ENCODE peak calls at places on chromosomes 1 and 21, in ten cellular contexts. One of them, this sample, is unnamed. For H3K4me1, the result is how much of the 10 kb centered on the place peaks cover.

GRCh38 chr1:66692681-66693080 is 59.6 kb upstream of the DYNLT5 start:
- DNase-seq in endothelial cell of umbilical vein: no peak
- DNase-seq in esophagus muscularis mucosa: no peak
- DNase-seq in GM23338: no peak
- DNase-seq in breast epithelium: no peak
- DNase-seq in prostate gland: no peak
- DNase-seq in HCT116: no peak
- DNase-seq in H1: no peak
- DNase-seq in spleen: no peak
- DNase-seq in K562: no peak
- DNase-seq in this sample: no peak

GRCh38 chr1:153680120-153680403 is 1.6 kb downstream of the NPR1 start:
- DNase-seq in endothelial cell of umbilical vein: no peak
- DNase-seq in esophagus muscularis mucosa: no peak
- DNase-seq in GM23338: peak
- DNase-seq in breast epithelium: no peak
- DNase-seq in prostate gland: no peak
- DNase-seq in HCT116: no peak
- DNase-seq in H1: no peak
- DNase-seq in spleen: peak
- DNase-seq in K562: no peak
- DNase-seq in this sample: no peak

GRCh38 chr1:16172964-16173446 is 17.1 kb upstream of the EPHA2 start:
- DNase-seq in endothelial cell of umbilical vein: no peak
- DNase-seq in esophagus muscularis mucosa: no peak
- DNase-seq in GM23338: no peak
- DNase-seq in breast epithelium: no peak
- DNase-seq in prostate gland: no peak
- DNase-seq in HCT116: peak
- DNase-seq in H1: no peak
- DNase-seq in spleen: no peak
- DNase-seq in K562: peak
- DNase-seq in this sample: peak

GRCh38 chr21:17462276-17462981 is 50.4 kb upstream of the CXADR start:
- DNase-seq in endothelial cell of umbilical vein: peak
- DNase-seq in esophagus muscularis mucosa: no peak
- DNase-seq in GM23338: no peak
- DNase-seq in breast epithelium: no peak
- DNase-seq in prostate gland: peak
- DNase-seq in HCT116: no peak
- DNase-seq in H1: no peak
- DNase-seq in spleen: no peak
- DNase-seq in K562: no peak
- DNase-seq in this sample: peak

GRCh38 chr1:1426961-1427934 is 6.2 kb upstream of the ANKRD65 start:
- DNase-seq in endothelial cell of umbilical vein: no peak
- DNase-seq in esophagus muscularis mucosa: no peak
- DNase-seq in GM23338: peak
- DNase-seq in breast epithelium: no peak
- DNase-seq in prostate gland: no peak
- DNase-seq in HCT116: no peak
- DNase-seq in H1: no peak
- DNase-seq in spleen: peak
- DNase-seq in K562: peak
- DNase-seq in this sample: no peak

GRCh38 chr1:231165371-231165770 is 3.5 kb downstream of the TRIM67 start:
- DNase-seq in endothelial cell of umbilical vein: no peak
- DNase-seq in esophagus muscularis mucosa: no peak
- DNase-seq in GM23338: no peak
- DNase-seq in breast epithelium: no peak
- DNase-seq in prostate gland: no peak
- DNase-seq in HCT116: no peak
- DNase-seq in H1: no peak
- DNase-seq in spleen: no peak
- DNase-seq in K562: no peak
- DNase-seq in this sample: no peak

GRCh38 chr21:17513214-17514123 is 626 bp downstream of the CXADR start:
- DNase-seq in endothelial cell of umbilical vein: peak
- DNase-seq in esophagus muscularis mucosa: no peak
- DNase-seq in GM23338: peak
- DNase-seq in breast epithelium: no peak
- DNase-seq in prostate gland: peak
- DNase-seq in HCT116: no peak
- DNase-seq in H1: peak
- DNase-seq in spleen: peak
- DNase-seq in K562: no peak
- DNase-seq in this sample: peak

GRCh38 chr1:196071452-196071851 is 536.8 kb downstream of the KCNT2 start:
- DNase-seq in endothelial cell of umbilical vein: no peak
- DNase-seq in esophagus muscularis mucosa: no peak
- DNase-seq in GM23338: no peak
- DNase-seq in breast epithelium: no peak
- DNase-seq in prostate gland: no peak
- DNase-seq in HCT116: no peak
- DNase-seq in H1: no peak
- DNase-seq in spleen: no peak
- DNase-seq in K562: no peak
- DNase-seq in this sample: no peak

GRCh38 chr1:62391369-62391971 is 45.4 kb upstream of the USP1 start:
- DNase-seq in endothelial cell of umbilical vein: peak
- DNase-seq in esophagus muscularis mucosa: no peak
- DNase-seq in GM23338: peak
- DNase-seq in breast epithelium: no peak
- DNase-seq in prostate gland: no peak
- DNase-seq in HCT116: peak
- DNase-seq in H1: peak
- DNase-seq in spleen: no peak
- DNase-seq in K562: peak
- DNase-seq in this sample: peak

GRCh38 chr1:221435510-221435909 is 306.4 kb downstream of the DUSP10 start:
- DNase-seq in endothelial cell of umbilical vein: peak
- DNase-seq in esophagus muscularis mucosa: no peak
- DNase-seq in GM23338: peak
- DNase-seq in breast epithelium: no peak
- DNase-seq in prostate gland: no peak
- DNase-seq in HCT116: peak
- DNase-seq in H1: no peak
- DNase-seq in spleen: no peak
- DNase-seq in K562: peak
- DNase-seq in this sample: no peak

GRCh38 chr1:10200620-10201019 is 9.8 kb upstream of the KIF1B start:
- DNase-seq in endothelial cell of umbilical vein: no peak
- DNase-seq in esophagus muscularis mucosa: no peak
- DNase-seq in GM23338: no peak
- DNase-seq in breast epithelium: no peak
- DNase-seq in prostate gland: no peak
- DNase-seq in HCT116: no peak
- DNase-seq in H1: no peak
- DNase-seq in spleen: no peak
- DNase-seq in K562: no peak
- DNase-seq in this sample: no peak

GRCh38 chr1:185155600-185156320 is 993 bp downstream of the TRMT1L start:
- DNase-seq in endothelial cell of umbilical vein: no peak
- DNase-seq in esophagus muscularis mucosa: no peak
- DNase-seq in GM23338: no peak
- DNase-seq in breast epithelium: no peak
- DNase-seq in prostate gland: no peak
- DNase-seq in HCT116: no peak
- DNase-seq in H1: no peak
- DNase-seq in spleen: no peak
- DNase-seq in K562: no peak
- DNase-seq in this sample: no peak

GRCh38 chr1:159009704-159010361 is at the start of gene IFI16:
- DNase-seq in endothelial cell of umbilical vein: peak
- DNase-seq in esophagus muscularis mucosa: no peak
- DNase-seq in GM23338: no peak
- DNase-seq in breast epithelium: peak
- DNase-seq in prostate gland: peak
- DNase-seq in HCT116: no peak
- DNase-seq in H1: no peak
- DNase-seq in spleen: no peak
- DNase-seq in K562: peak
- DNase-seq in this sample: peak

GRCh38 chr1:174982971-174983689 is 16.6 kb upstream of the CACYBP start:
- DNase-seq in endothelial cell of umbilical vein: peak
- DNase-seq in esophagus muscularis mucosa: no peak
- DNase-seq in GM23338: peak
- DNase-seq in breast epithelium: no peak
- DNase-seq in prostate gland: no peak
- DNase-seq in HCT116: peak
- DNase-seq in H1: no peak
- DNase-seq in spleen: no peak
- DNase-seq in K562: peak
- DNase-seq in this sample: no peak

GRCh38 chr1:220123889-220124288 is 30.0 kb downstream of the IARS2 start:
- DNase-seq in endothelial cell of umbilical vein: no peak
- DNase-seq in esophagus muscularis mucosa: no peak
- DNase-seq in GM23338: peak
- DNase-seq in breast epithelium: no peak
- DNase-seq in prostate gland: no peak
- DNase-seq in HCT116: peak
- DNase-seq in H1: no peak
- DNase-seq in spleen: no peak
- DNase-seq in K562: peak
- DNase-seq in this sample: no peak

GRCh38 chr1:78254517-78254916 is 208.8 kb downstream of the GIPC2 start:
- DNase-seq in endothelial cell of umbilical vein: no peak
- DNase-seq in esophagus muscularis mucosa: no peak
- DNase-seq in GM23338: no peak
- DNase-seq in breast epithelium: no peak
- DNase-seq in prostate gland: no peak
- DNase-seq in HCT116: no peak
- DNase-seq in H1: no peak
- DNase-seq in spleen: no peak
- DNase-seq in K562: no peak
- DNase-seq in this sample: no peak

GRCh38 chr21:41367598-41368360 is 6.0 kb downstream of the MX2 start:
- DNase-seq in endothelial cell of umbilical vein: no peak
- DNase-seq in esophagus muscularis mucosa: no peak
- DNase-seq in GM23338: no peak
- DNase-seq in breast epithelium: no peak
- DNase-seq in prostate gland: no peak
- DNase-seq in HCT116: no peak
- DNase-seq in H1: no peak
- DNase-seq in spleen: peak
- DNase-seq in K562: no peak
- DNase-seq in this sample: no peak
- TF ChIP-seq POLR2AphosphoS5 in endothelial cell of umbilical vein: no peak
- TF ChIP-seq POLR2AphosphoS5 in esophagus muscularis mucosa: no peak
- TF ChIP-seq POLR2AphosphoS5 in GM23338: no peak
- TF ChIP-seq POLR2AphosphoS5 in breast epithelium: no peak
- TF ChIP-seq POLR2AphosphoS5 in prostate gland: no peak
- TF ChIP-seq POLR2AphosphoS5 in HCT116: no peak
- TF ChIP-seq POLR2AphosphoS5 in H1: no peak
- TF ChIP-seq POLR2AphosphoS5 in spleen: peak
- TF ChIP-seq POLR2AphosphoS5 in K562: no peak
- TF ChIP-seq POLR2AphosphoS5 in this sample: no peak

DNA sequence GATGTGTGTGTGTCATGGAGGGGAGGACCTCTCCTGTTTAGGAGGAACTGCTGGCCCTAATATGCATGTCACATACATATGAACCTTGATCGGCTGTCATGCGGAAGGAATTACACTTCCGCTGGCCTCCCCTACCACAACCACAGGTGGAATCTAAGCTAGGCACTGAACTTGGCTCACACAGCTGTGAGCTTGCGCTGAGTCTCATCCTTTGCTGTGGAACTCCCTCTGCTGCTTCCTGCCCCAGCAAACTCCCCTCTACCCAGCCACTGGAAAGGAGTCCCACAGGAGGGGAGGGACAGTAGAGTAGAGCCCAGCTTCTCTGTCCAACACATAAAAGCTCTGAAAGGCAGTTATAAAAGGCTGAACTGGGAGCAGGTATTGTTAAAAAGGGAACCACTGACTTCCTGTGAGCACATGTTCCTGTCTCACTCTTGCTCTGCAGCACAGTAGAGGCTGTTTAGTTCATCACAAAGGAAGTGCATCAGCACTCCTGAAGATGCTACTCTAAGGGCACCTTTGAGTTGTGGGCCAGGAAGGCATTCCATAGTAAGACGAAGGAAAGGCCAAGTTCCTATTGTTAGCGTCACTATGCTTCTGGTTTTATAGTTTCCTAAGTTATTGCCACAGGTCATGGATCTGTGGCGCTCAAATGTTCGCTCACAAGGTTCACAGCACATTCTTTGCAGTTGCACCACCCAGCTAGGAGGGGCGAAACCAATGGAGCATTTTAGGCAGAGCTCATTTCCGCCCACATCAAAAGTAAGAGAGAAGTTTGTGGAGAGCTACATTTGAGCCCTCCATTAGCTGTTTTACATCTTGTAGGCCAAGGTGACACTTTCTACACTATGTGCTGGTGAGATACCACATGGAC is 17.7 kb upstream of the PTPRC start:
- DNase-seq in endothelial cell of umbilical vein: no peak
- DNase-seq in esophagus muscularis mucosa: no peak
- DNase-seq in GM23338: no peak
- DNase-seq in breast epithelium: no peak
- DNase-seq in prostate gland: no peak
- DNase-seq in HCT116: no peak
- DNase-seq in H1: no peak
- DNase-seq in spleen: peak
- DNase-seq in K562: no peak
- DNase-seq in this sample: peak
- H3K4me1 ChIP-seq in endothelial cell of umbilical vein: under half
- H3K4me1 ChIP-seq in esophagus muscularis mucosa: under half
- H3K4me1 ChIP-seq in GM23338: under half
- H3K4me1 ChIP-seq in breast epithelium: under half
- H3K4me1 ChIP-seq in prostate gland: under half
- H3K4me1 ChIP-seq in HCT116: under half
- H3K4me1 ChIP-seq in H1: under half
- H3K4me1 ChIP-seq in spleen: half or more
- H3K4me1 ChIP-seq in K562: under half
- H3K4me1 ChIP-seq in this sample: under half

GRCh38 chr1:198462365-198463025 is 78.0 kb downstream of the ATP6V1G3 start:
- DNase-seq in endothelial cell of umbilical vein: peak
- DNase-seq in esophagus muscularis mucosa: no peak
- DNase-seq in GM23338: no peak
- DNase-seq in breast epithelium: no peak
- DNase-seq in prostate gland: no peak
- DNase-seq in HCT116: no peak
- DNase-seq in H1: no peak
- DNase-seq in spleen: no peak
- DNase-seq in K562: no peak
- DNase-seq in this sample: no peak
- TF ChIP-seq POLR2AphosphoS5 in endothelial cell of umbilical vein: no peak
- TF ChIP-seq POLR2AphosphoS5 in esophagus muscularis mucosa: no peak
- TF ChIP-seq POLR2AphosphoS5 in GM23338: no peak
- TF ChIP-seq POLR2AphosphoS5 in breast epithelium: no peak
- TF ChIP-seq POLR2AphosphoS5 in prostate gland: no peak
- TF ChIP-seq POLR2AphosphoS5 in HCT116: no peak
- TF ChIP-seq POLR2AphosphoS5 in H1: no peak
- TF ChIP-seq POLR2AphosphoS5 in spleen: no peak
- TF ChIP-seq POLR2AphosphoS5 in K562: no peak
- TF ChIP-seq POLR2AphosphoS5 in this sample: no peak

DNA sequence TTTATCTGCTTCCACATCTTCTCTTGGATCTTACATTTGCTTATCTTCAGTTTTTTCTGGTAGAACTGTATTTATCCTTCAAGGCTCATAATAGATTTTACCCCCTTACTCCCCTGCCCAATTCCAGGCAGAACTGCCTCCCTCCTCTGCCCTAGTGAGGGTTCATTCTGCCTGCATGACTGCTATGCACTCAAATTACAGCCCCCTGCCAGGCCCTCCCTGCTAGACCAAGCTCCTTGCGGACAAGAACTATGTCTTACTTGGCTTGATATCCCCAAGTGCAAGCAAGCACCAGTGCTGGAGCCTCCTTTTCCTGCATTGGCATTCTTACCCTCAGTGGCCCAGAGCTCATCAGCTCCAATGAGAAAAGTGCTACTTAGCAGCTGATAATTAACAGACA is 18.1 kb downstream of the MAPKAPK2 start:
- DNase-seq in endothelial cell of umbilical vein: no peak
- DNase-seq in esophagus muscularis mucosa: no peak
- DNase-seq in GM23338: peak
- DNase-seq in breast epithelium: no peak
- DNase-seq in prostate gland: no peak
- DNase-seq in HCT116: no peak
- DNase-seq in H1: no peak
- DNase-seq in spleen: no peak
- DNase-seq in K562: no peak
- DNase-seq in this sample: no peak
- H3K4me1 ChIP-seq in endothelial cell of umbilical vein: under half
- H3K4me1 ChIP-seq in esophagus muscularis mucosa: half or more
- H3K4me1 ChIP-seq in GM23338: half or more
- H3K4me1 ChIP-seq in breast epithelium: under half
- H3K4me1 ChIP-seq in prostate gland: under half
- H3K4me1 ChIP-seq in HCT116: under half
- H3K4me1 ChIP-seq in H1: under half
- H3K4me1 ChIP-seq in spleen: half or more
- H3K4me1 ChIP-seq in K562: under half
- H3K4me1 ChIP-seq in this sample: half or more